ENCODE peak calls at places on chromosomes 4 and X, in six cellular contexts. One of them, this sample, is unnamed.

GRCh38 chrX:39043838-39044550 is 242.7 kb downstream of the MID1IP1 start:
- DNase-seq in IMR-90: no peak
- DNase-seq in H9: no peak
- DNase-seq in neuronal stem cell: no peak
- DNase-seq in H1: no peak
- DNase-seq in mesenchymal stem cell: no peak
- DNase-seq in this sample: no peak

GRCh38 chrX:10612215-10612614 is 8.2 kb downstream of the MID1 start:
- DNase-seq in IMR-90: peak
- DNase-seq in H9: no peak
- DNase-seq in neuronal stem cell: no peak
- DNase-seq in H1: no peak
- DNase-seq in mesenchymal stem cell: peak
- DNase-seq in this sample: no peak

GRCh38 chrX:20217279-20217678 is 49.4 kb downstream of the RPS6KA3 start:
- DNase-seq in IMR-90: peak
- DNase-seq in H9: no peak
- DNase-seq in neuronal stem cell: no peak
- DNase-seq in H1: no peak
- DNase-seq in mesenchymal stem cell: peak
- DNase-seq in this sample: no peak

GRCh38 chr4:151218343-151218742 is 58.6 kb upstream of the PRSS48 start:
- DNase-seq in IMR-90: peak
- DNase-seq in H9: no peak
- DNase-seq in neuronal stem cell: no peak
- DNase-seq in H1: no peak
- DNase-seq in mesenchymal stem cell: peak
- DNase-seq in this sample: peak

GRCh38 chr4:41346306-41347061 is 89.8 kb downstream of the UCHL1 start:
- DNase-seq in IMR-90: no peak
- DNase-seq in H9: no peak
- DNase-seq in neuronal stem cell: no peak
- DNase-seq in H1: no peak
- DNase-seq in mesenchymal stem cell: peak
- DNase-seq in this sample: no peak

GRCh38 chr4:77818077-77818666 is 996 bp downstream of the CNOT6L start:
- DNase-seq in IMR-90: peak
- DNase-seq in H9: peak
- DNase-seq in neuronal stem cell: peak
- DNase-seq in H1: peak
- DNase-seq in mesenchymal stem cell: peak
- DNase-seq in this sample: peak

GRCh38 chr4:184649971-184650855 is 675 bp downstream of the PRIMPOL start:
- DNase-seq in IMR-90: peak
- DNase-seq in H9: no peak
- DNase-seq in neuronal stem cell: peak
- DNase-seq in H1: no peak
- DNase-seq in mesenchymal stem cell: peak
- DNase-seq in this sample: peak

GRCh38 chrX:64192040-64192439 is 13.5 kb downstream of the AMER1 start:
- DNase-seq in IMR-90: no peak
- DNase-seq in H9: no peak
- DNase-seq in neuronal stem cell: no peak
- DNase-seq in H1: no peak
- DNase-seq in mesenchymal stem cell: no peak
- DNase-seq in this sample: no peak

GRCh38 chrX:80648023-80648422 is 161.7 kb downstream of the BRWD3 start:
- DNase-seq in IMR-90: no peak
- DNase-seq in H9: no peak
- DNase-seq in neuronal stem cell: peak
- DNase-seq in H1: no peak
- DNase-seq in mesenchymal stem cell: peak
- DNase-seq in this sample: peak

GRCh38 chr4:6893449-6894085 is 16.1 kb upstream of the TBC1D14 start:
- DNase-seq in IMR-90: peak
- DNase-seq in H9: no peak
- DNase-seq in neuronal stem cell: no peak
- DNase-seq in H1: no peak
- DNase-seq in mesenchymal stem cell: peak
- DNase-seq in this sample: no peak

GRCh38 chr4:36196145-36196925 is 48.0 kb downstream of the ARAP2 start:
- DNase-seq in IMR-90: no peak
- DNase-seq in H9: no peak
- DNase-seq in neuronal stem cell: no peak
- DNase-seq in H1: no peak
- DNase-seq in mesenchymal stem cell: no peak
- DNase-seq in this sample: no peak

GRCh38 chr4:71595576-71596108 is 188.2 kb downstream of the GC start:
- DNase-seq in IMR-90: no peak
- DNase-seq in H9: no peak
- DNase-seq in neuronal stem cell: no peak
- DNase-seq in H1: no peak
- DNase-seq in mesenchymal stem cell: peak
- DNase-seq in this sample: no peak

GRCh38 chr4:81465668-81466357 is 5.9 kb downstream of the RASGEF1B start:
- DNase-seq in IMR-90: no peak
- DNase-seq in H9: no peak
- DNase-seq in neuronal stem cell: no peak
- DNase-seq in H1: no peak
- DNase-seq in mesenchymal stem cell: no peak
- DNase-seq in this sample: no peak

GRCh38 chr4:88582493-88582892 is 9.8 kb upstream of the HERC3 start:
- DNase-seq in IMR-90: no peak
- DNase-seq in H9: no peak
- DNase-seq in neuronal stem cell: no peak
- DNase-seq in H1: no peak
- DNase-seq in mesenchymal stem cell: no peak
- DNase-seq in this sample: no peak

GRCh38 chr4:85459736-85460135 is 15.2 kb upstream of the ARHGAP24 start:
- DNase-seq in IMR-90: no peak
- DNase-seq in H9: no peak
- DNase-seq in neuronal stem cell: no peak
- DNase-seq in H1: no peak
- DNase-seq in mesenchymal stem cell: no peak
- DNase-seq in this sample: no peak

GRCh38 chr4:683247-683897 is 5.6 kb downstream of the SLC49A3 start:
- DNase-seq in IMR-90: no peak
- DNase-seq in H9: peak
- DNase-seq in neuronal stem cell: no peak
- DNase-seq in H1: no peak
- DNase-seq in mesenchymal stem cell: no peak
- DNase-seq in this sample: no peak

GRCh38 chr4:4461178-4461577 is 74.3 kb downstream of the NSG1 start:
- DNase-seq in IMR-90: no peak
- DNase-seq in H9: no peak
- DNase-seq in neuronal stem cell: no peak
- DNase-seq in H1: no peak
- DNase-seq in mesenchymal stem cell: no peak
- DNase-seq in this sample: no peak

GRCh38 chr4:119049342-119049741 is 86.3 kb upstream of the MYOZ2 start:
- DNase-seq in IMR-90: peak
- DNase-seq in H9: no peak
- DNase-seq in neuronal stem cell: no peak
- DNase-seq in H1: no peak
- DNase-seq in mesenchymal stem cell: no peak
- DNase-seq in this sample: no peak

GRCh38 chrX:71536285-71536684 is 3.4 kb downstream of the OGT start:
- DNase-seq in IMR-90: no peak
- DNase-seq in H9: no peak
- DNase-seq in neuronal stem cell: no peak
- DNase-seq in H1: no peak
- DNase-seq in mesenchymal stem cell: no peak
- DNase-seq in this sample: no peak

DNA sequence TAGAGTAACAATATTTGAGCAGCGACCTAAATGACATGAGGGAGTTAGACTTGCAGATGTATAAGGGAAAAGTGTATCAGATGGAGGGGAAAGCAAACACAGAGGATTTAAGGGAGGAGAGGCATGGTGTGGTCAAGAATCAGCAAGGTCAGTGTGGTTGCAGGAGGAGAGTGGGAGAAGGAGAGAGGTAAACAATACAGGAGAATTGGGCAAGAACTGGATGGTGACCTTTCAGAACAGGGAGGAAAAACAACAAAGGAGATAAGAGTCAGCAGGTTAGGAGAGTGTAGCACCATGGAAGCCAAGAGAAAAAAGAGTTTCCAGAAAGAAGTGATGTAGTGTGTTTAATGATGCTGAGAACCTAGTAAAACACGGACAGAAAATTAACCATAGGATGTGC is 178.5 kb downstream of the PAPSS1 start:
- DNase-seq in IMR-90: no peak
- DNase-seq in H9: no peak
- DNase-seq in neuronal stem cell: no peak
- DNase-seq in H1: no peak
- DNase-seq in mesenchymal stem cell: no peak
- DNase-seq in this sample: no peak
- H3K23ac ChIP-seq in IMR-90: no peak
- H3K23ac ChIP-seq in H9: no peak
- H3K23ac ChIP-seq in neuronal stem cell: no peak
- H3K23ac ChIP-seq in H1: no peak
- H3K23ac ChIP-seq in mesenchymal stem cell: no peak
- H3K23ac ChIP-seq in this sample: no peak

DNA sequence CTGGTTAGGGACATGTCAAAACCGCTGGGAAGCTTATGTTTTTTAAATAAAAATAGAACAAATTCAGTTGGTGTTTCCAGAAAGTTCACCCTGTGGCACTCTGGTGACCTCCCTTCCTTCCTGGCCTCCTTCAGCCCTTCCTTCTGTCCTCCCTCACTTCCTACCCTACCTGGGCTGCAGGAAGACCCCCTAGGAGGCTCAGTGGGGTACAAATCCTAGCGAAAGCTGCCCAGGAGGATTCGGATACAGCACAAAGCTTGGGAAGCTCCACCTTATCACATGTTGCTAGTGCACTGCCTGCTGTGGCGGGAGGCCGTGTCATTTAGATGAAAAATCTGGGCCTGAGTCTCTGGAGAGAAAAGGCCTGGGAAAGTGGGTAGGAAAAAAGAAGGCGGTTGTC is 60.5 kb downstream of the FHDC1 start:
- DNase-seq in IMR-90: no peak
- DNase-seq in H9: no peak
- DNase-seq in neuronal stem cell: no peak
- DNase-seq in H1: no peak
- DNase-seq in mesenchymal stem cell: no peak
- DNase-seq in this sample: no peak
- H3K23ac ChIP-seq in IMR-90: no peak
- H3K23ac ChIP-seq in H9: no peak
- H3K23ac ChIP-seq in neuronal stem cell: no peak
- H3K23ac ChIP-seq in H1: no peak
- H3K23ac ChIP-seq in mesenchymal stem cell: no peak
- H3K23ac ChIP-seq in this sample: no peak

DNA sequence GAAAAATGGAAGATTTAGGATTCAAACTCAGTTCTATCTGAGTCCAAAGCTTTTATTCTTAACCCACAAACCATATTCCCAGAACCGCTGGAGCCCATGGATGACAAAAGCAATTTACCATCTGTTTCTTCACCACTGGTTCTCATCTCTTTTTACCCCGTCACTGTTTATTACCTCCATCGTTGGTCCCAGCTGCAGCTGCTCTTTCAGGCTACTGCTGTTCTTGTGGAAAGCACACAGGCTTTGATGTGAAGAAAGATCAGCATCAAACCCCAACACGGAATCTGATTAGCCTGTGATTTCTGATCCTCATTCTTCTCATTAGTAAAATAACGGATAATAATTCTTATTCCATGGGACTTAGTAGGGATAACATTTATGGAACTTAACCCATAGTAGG is 9.5 kb downstream of the FBXO8 start:
- DNase-seq in IMR-90: no peak
- DNase-seq in H9: no peak
- DNase-seq in neuronal stem cell: no peak
- DNase-seq in H1: no peak
- DNase-seq in mesenchymal stem cell: no peak
- DNase-seq in this sample: no peak
- H3K23ac ChIP-seq in IMR-90: no peak
- H3K23ac ChIP-seq in H9: no peak
- H3K23ac ChIP-seq in neuronal stem cell: no peak
- H3K23ac ChIP-seq in H1: no peak
- H3K23ac ChIP-seq in mesenchymal stem cell: no peak
- H3K23ac ChIP-seq in this sample: no peak

GRCh38 chr4:61877893-61878292 is 677.8 kb downstream of the ADGRL3 start:
- DNase-seq in IMR-90: no peak
- DNase-seq in H9: no peak
- DNase-seq in neuronal stem cell: no peak
- DNase-seq in H1: no peak
- DNase-seq in mesenchymal stem cell: peak
- DNase-seq in this sample: no peak
- H3K23ac ChIP-seq in IMR-90: no peak
- H3K23ac ChIP-seq in H9: no peak
- H3K23ac ChIP-seq in neuronal stem cell: no peak
- H3K23ac ChIP-seq in H1: no peak
- H3K23ac ChIP-seq in mesenchymal stem cell: no peak
- H3K23ac ChIP-seq in this sample: no peak

This sample was measured in mesendoderm.